ENCODE peak calls at places on chromosomes 13 and 19, in ten cellular contexts. G, L, Y, F, D, U, R, X, K and P are unnamed samples.
A peak's percentile ranks its signal among the peaks of the same experiment; 100 is the strongest.

GRCh38 chr19:17409990-17410389 is 4.6 kb upstream of the BST2 start:
- DNase-seq in G (no peak), L (no peak), Y (no peak), F (no peak), D (no peak), U (no peak), R (no peak), X (no peak), K (no peak), P (no peak)

GRCh38 chr13:111043575-111043982 is 71.5 kb upstream of the ARHGEF7 start:
- DNase-seq in G (no peak), L (no peak), Y (no peak), F (no peak), D (no peak), U (no peak), R (no peak), X (no peak), K (no peak), P (no peak)

GRCh38 chr19:48510421-48511268 is 990 bp downstream of the LMTK3 start:
- DNase-seq in G (peak; percentile 43), L (peak; percentile 74), Y (peak; percentile 60), F (peak; percentile 64), D (peak; percentile 58), U (peak; percentile 57), R (peak; percentile 61), X (peak; percentile 58), K (peak; percentile 77), P (no peak)

GRCh38 chr19:4533835-4534424 is 1.1 kb downstream of the PLIN5 start:
- DNase-seq in G (no peak), L (no peak), Y (no peak), F (no peak), D (no peak), U (no peak), R (no peak), X (no peak), K (no peak), P (no peak)

GRCh38 chr13:23510544-23510916 is 59.7 kb upstream of the TNFRSF19 start:
- DNase-seq in G (no peak), L (no peak), Y (no peak), F (no peak), D (no peak), U (no peak), R (no peak), X (peak; percentile 69), K (no peak), P (no peak)

GRCh38 chr13:50989476-50989875 is 79.9 kb downstream of the RNASEH2B start:
- DNase-seq in G (no peak), L (no peak), Y (no peak), F (no peak), D (no peak), U (no peak), R (no peak), X (no peak), K (no peak), P (no peak)

GRCh38 chr13:29397265-29397664 is 198.2 kb downstream of the SLC7A1 start:
- DNase-seq in G (no peak), L (no peak), Y (no peak), F (no peak), D (no peak), U (no peak), R (no peak), X (no peak), K (no peak), P (no peak)

GRCh38 chr13:42017264-42017663 is 31.2 kb upstream of the DGKH start:
- DNase-seq in G (no peak), L (no peak), Y (no peak), F (no peak), D (no peak), U (no peak), R (no peak), X (no peak), K (no peak), P (no peak)

GRCh38 chr13:108113407-108113806 is 101.9 kb downstream of the LIG4 start:
- DNase-seq in G (no peak), L (no peak), Y (no peak), F (no peak), D (no peak), U (no peak), R (no peak), X (peak; percentile 89), K (no peak), P (no peak)

GRCh38 chr13:27411393-27411792 is 13.0 kb upstream of the GTF3A start:
- DNase-seq in G (no peak), L (no peak), Y (no peak), F (no peak), D (no peak), U (no peak), R (no peak), X (no peak), K (no peak), P (no peak)

GRCh38 chr19:3136684-3137055 is 837 bp downstream of the GNA15 start:
- DNase-seq in G (no peak), L (no peak), Y (no peak), F (no peak), D (no peak), U (no peak), R (no peak), X (peak; percentile 95), K (no peak), P (no peak)

GRCh38 chr19:32969549-32969948 is 2.2 kb downstream of the CEP89 start:
- DNase-seq in G (no peak), L (no peak), Y (no peak), F (no peak), D (no peak), U (no peak), R (no peak), X (no peak), K (no peak), P (no peak)

GRCh38 chr13:84230568-84230967 is 348.3 kb upstream of the SLITRK1 start:
- DNase-seq in G (no peak), L (no peak), Y (no peak), F (no peak), D (no peak), U (no peak), R (no peak), X (no peak), K (no peak), P (no peak)

GRCh38 chr19:3207466-3208242 is 16.8 kb upstream of the CELF5 start:
- DNase-seq in G (no peak), L (no peak), Y (no peak), F (no peak), D (no peak), U (no peak), R (no peak), X (no peak), K (no peak), P (no peak)

GRCh38 chr19:33828266-33829075 is 31.8 kb downstream of the KCTD15 start:
- DNase-seq in G (no peak), L (no peak), Y (peak; percentile 10), F (no peak), D (no peak), U (no peak), R (no peak), X (no peak), K (no peak), P (no peak)

GRCh38 chr13:44211286-44211685 is 162.3 kb upstream of the SERP2 start:
- DNase-seq in G (no peak), L (no peak), Y (no peak), F (no peak), D (no peak), U (no peak), R (no peak), X (no peak), K (no peak), P (no peak)

GRCh38 chr13:45441633-45442032 is 23.1 kb upstream of the COG3 start:
- DNase-seq in G (peak; percentile 33), L (no peak), Y (no peak), F (no peak), D (no peak), U (no peak), R (no peak), X (peak; percentile 70), K (no peak), P (no peak)

GRCh38 chr13:101949681-101950080 is 452.2 kb downstream of the FGF14 start:
- DNase-seq in G (peak; percentile 19), L (no peak), Y (no peak), F (no peak), D (no peak), U (no peak), R (no peak), X (no peak), K (no peak), P (no peak)

GRCh38 chr19:47032171-47032811 is 12.7 kb downstream of the NPAS1 start:
- DNase-seq in G (no peak), L (peak; percentile 57), Y (no peak), F (peak; percentile 54), D (peak; percentile 68), U (peak; percentile 36), R (peak; percentile 22), X (peak; percentile 69), K (peak; percentile 70), P (no peak)

GRCh38 chr19:45455707-45456499 is 11.9 kb upstream of the FOSB start:
- DNase-seq in G (peak; percentile 91), L (peak; percentile 91), Y (peak; percentile 98), F (peak; percentile 53), D (peak; percentile 75), U (peak; percentile 92), R (no peak), X (peak; percentile 99), K (no peak), P (peak; percentile 99)

GRCh38 chr19:32914879-32915278 is 45.3 kb upstream of the SLC7A9 start:
- DNase-seq in G (no peak), L (no peak), Y (no peak), F (no peak), D (no peak), U (no peak), R (no peak), X (peak; percentile 8), K (no peak), P (no peak)

GRCh38 chr19:12544401-12544876 is 6.8 kb downstream of the ZNF564 start:
- DNase-seq in G (peak; percentile 57), L (no peak), Y (no peak), F (no peak), D (no peak), U (no peak), R (no peak), X (peak; percentile 33), K (no peak), P (peak; percentile 20)

GRCh38 chr13:25806304-25806974 is 245.4 kb downstream of the SHISA2 start:
- DNase-seq in G (no peak), L (no peak), Y (no peak), F (no peak), D (no peak), U (no peak), R (no peak), X (peak; percentile 6), K (no peak), P (no peak)

GRCh38 chr19:53877361-53877766 is 4.6 kb upstream of the PRKCG start:
- DNase-seq in G (no peak), L (no peak), Y (no peak), F (peak; percentile 16), D (no peak), U (no peak), R (no peak), X (no peak), K (peak; percentile 58), P (no peak)

GRCh38 chr19:6417713-6418561 is 6.7 kb downstream of the KHSRP start:
- DNase-seq in G (no peak), L (no peak), Y (no peak), F (no peak), D (no peak), U (no peak), R (no peak), X (no peak), K (no peak), P (no peak)

GRCh38 chr19:29277107-29277506 is 64.2 kb upstream of the UQCRFS1 start:
- DNase-seq in G (peak; percentile 28), L (no peak), Y (no peak), F (peak; percentile 4), D (no peak), U (peak; percentile 67), R (peak; percentile 22), X (no peak), K (peak; percentile 68), P (no peak)

GRCh38 chr13:75762066-75762937 is 126.2 kb downstream of the LMO7 start:
- DNase-seq in G (no peak), L (peak; percentile 36), Y (no peak), F (no peak), D (no peak), U (no peak), R (no peak), X (peak; percentile 90), K (peak; percentile 57), P (no peak)

GRCh38 chr13:33345842-33346241 is 60.3 kb upstream of the STARD13 start:
- DNase-seq in G (no peak), L (no peak), Y (no peak), F (no peak), D (no peak), U (no peak), R (no peak), X (no peak), K (no peak), P (no peak)